ENCODE peak calls at places on chromosomes 3 and 15, in ten cellular contexts. One of them, this sample, is unnamed.

GRCh38 chr15:100732359-100733055 is 130.1 kb downstream of the ASB7 start:
- DNase-seq in right atrium auricular region: no peak
- DNase-seq in OCI-LY7: no peak
- DNase-seq in uterus: peak
- DNase-seq in NB4: no peak
- DNase-seq in left lung: no peak
- DNase-seq in HepG2: no peak
- DNase-seq in adrenal gland: no peak
- DNase-seq in AG09309: peak
- DNase-seq in astrocyte of the spinal cord: peak
- DNase-seq in this sample: no peak

GRCh38 chr3:50405249-50405648 is 45.9 kb upstream of the TMEM115 start:
- DNase-seq in NB4: peak
- DNase-seq in left lung: no peak
- DNase-seq in adrenal gland: no peak
- DNase-seq in astrocyte of the spinal cord: no peak
- DNase-seq in HepG2: peak
- DNase-seq in AG09309: no peak
- DNase-seq in OCI-LY7: peak
- DNase-seq in right atrium auricular region: no peak
- DNase-seq in uterus: no peak
- DNase-seq in this sample: peak

GRCh38 chr3:25566358-25566920 is 98.3 kb downstream of the TOP2B start:
- DNase-seq in AG09309: no peak
- DNase-seq in HepG2: no peak
- DNase-seq in uterus: no peak
- DNase-seq in right atrium auricular region: no peak
- DNase-seq in left lung: no peak
- DNase-seq in OCI-LY7: no peak
- DNase-seq in adrenal gland: no peak
- DNase-seq in astrocyte of the spinal cord: no peak
- DNase-seq in NB4: no peak
- DNase-seq in this sample: no peak

GRCh38 chr3:50268703-50269451 is at the start of gene SEMA3B:
- DNase-seq in uterus: peak
- DNase-seq in OCI-LY7: no peak
- DNase-seq in left lung: peak
- DNase-seq in adrenal gland: peak
- DNase-seq in astrocyte of the spinal cord: no peak
- DNase-seq in right atrium auricular region: no peak
- DNase-seq in AG09309: no peak
- DNase-seq in NB4: no peak
- DNase-seq in HepG2: peak
- DNase-seq in this sample: no peak

GRCh38 chr3:99499235-99499798 is 139.1 kb upstream of the COL8A1 start:
- DNase-seq in uterus: peak
- DNase-seq in astrocyte of the spinal cord: peak
- DNase-seq in left lung: no peak
- DNase-seq in HepG2: peak
- DNase-seq in right atrium auricular region: no peak
- DNase-seq in NB4: peak
- DNase-seq in AG09309: no peak
- DNase-seq in adrenal gland: peak
- DNase-seq in OCI-LY7: peak
- DNase-seq in this sample: peak

GRCh38 chr15:94242257-94242656 is 10.9 kb downstream of the MCTP2 start:
- DNase-seq in right atrium auricular region: no peak
- DNase-seq in adrenal gland: no peak
- DNase-seq in HepG2: no peak
- DNase-seq in AG09309: no peak
- DNase-seq in left lung: no peak
- DNase-seq in astrocyte of the spinal cord: no peak
- DNase-seq in NB4: no peak
- DNase-seq in uterus: no peak
- DNase-seq in OCI-LY7: no peak
- DNase-seq in this sample: no peak

GRCh38 chr15:77037475-77038209 is 33.3 kb downstream of the TSPAN3 start:
- DNase-seq in left lung: no peak
- DNase-seq in HepG2: no peak
- DNase-seq in OCI-LY7: no peak
- DNase-seq in NB4: no peak
- DNase-seq in adrenal gland: no peak
- DNase-seq in right atrium auricular region: no peak
- DNase-seq in AG09309: no peak
- DNase-seq in astrocyte of the spinal cord: no peak
- DNase-seq in uterus: peak
- DNase-seq in this sample: peak

GRCh38 chr3:71713041-71713440 is 12.2 kb downstream of the EIF4E3 start:
- DNase-seq in uterus: no peak
- DNase-seq in adrenal gland: no peak
- DNase-seq in HepG2: no peak
- DNase-seq in AG09309: no peak
- DNase-seq in NB4: no peak
- DNase-seq in right atrium auricular region: no peak
- DNase-seq in OCI-LY7: no peak
- DNase-seq in left lung: no peak
- DNase-seq in astrocyte of the spinal cord: no peak
- DNase-seq in this sample: no peak

GRCh38 chr3:81336470-81336869 is 425.0 kb downstream of the GBE1 start:
- DNase-seq in HepG2: no peak
- DNase-seq in AG09309: no peak
- DNase-seq in NB4: no peak
- DNase-seq in OCI-LY7: no peak
- DNase-seq in uterus: no peak
- DNase-seq in astrocyte of the spinal cord: no peak
- DNase-seq in adrenal gland: no peak
- DNase-seq in left lung: no peak
- DNase-seq in right atrium auricular region: no peak
- DNase-seq in this sample: no peak

DNA sequence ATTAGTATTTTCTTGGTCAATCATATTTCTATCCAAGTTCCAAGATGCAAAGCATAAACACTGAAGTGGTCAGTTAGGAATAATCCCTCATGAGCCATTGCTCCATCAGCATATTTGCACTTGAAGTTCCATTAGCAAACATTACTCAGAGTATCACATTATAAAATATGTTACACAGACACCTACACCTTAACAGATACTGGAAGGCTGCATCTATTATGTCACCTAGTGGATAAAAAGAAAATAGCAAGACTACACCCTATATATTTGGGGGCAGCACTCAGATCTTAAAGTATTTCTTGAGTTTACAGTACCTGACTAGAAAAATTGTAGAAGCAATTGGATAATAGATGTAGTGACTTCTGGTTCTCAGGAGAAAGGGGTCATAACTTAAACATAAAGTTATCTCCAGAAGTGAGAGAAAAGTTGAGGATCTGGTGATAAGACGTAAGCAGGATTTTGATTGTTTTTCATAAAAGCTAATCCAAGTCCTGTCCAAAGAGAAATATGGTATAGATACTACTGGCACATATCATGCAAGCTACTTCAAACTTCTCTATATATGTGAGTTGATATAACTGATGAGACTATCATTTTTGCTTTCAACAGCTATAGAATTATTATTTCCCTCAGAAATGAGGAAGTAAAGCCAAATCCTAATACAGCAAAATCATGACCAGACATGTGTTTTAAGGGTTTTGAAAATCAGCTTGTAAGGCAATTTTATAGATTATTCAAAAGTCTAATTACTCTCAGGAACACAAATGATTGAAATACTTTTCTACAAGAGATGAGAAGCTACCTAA is 422.2 kb downstream of the GBE1 start:
- DNase-seq in right atrium auricular region: no peak
- DNase-seq in HepG2: peak
- DNase-seq in AG09309: no peak
- DNase-seq in OCI-LY7: peak
- DNase-seq in uterus: no peak
- DNase-seq in adrenal gland: no peak
- DNase-seq in NB4: peak
- DNase-seq in left lung: no peak
- DNase-seq in astrocyte of the spinal cord: peak
- DNase-seq in this sample: no peak
- TF ChIP-seq CTCF in right atrium auricular region: no peak
- TF ChIP-seq CTCF in HepG2: peak
- TF ChIP-seq CTCF in AG09309: peak
- TF ChIP-seq CTCF in OCI-LY7: peak
- TF ChIP-seq CTCF in uterus: no peak
- TF ChIP-seq CTCF in adrenal gland: peak
- TF ChIP-seq CTCF in NB4: peak
- TF ChIP-seq CTCF in left lung: peak
- TF ChIP-seq CTCF in astrocyte of the spinal cord: peak
- TF ChIP-seq CTCF in this sample: peak

GRCh38 chr3:127375151-127375937 is 87.5 kb upstream of the PRR20G start:
- DNase-seq in astrocyte of the spinal cord: no peak
- DNase-seq in OCI-LY7: no peak
- DNase-seq in AG09309: no peak
- DNase-seq in adrenal gland: no peak
- DNase-seq in right atrium auricular region: no peak
- DNase-seq in left lung: peak
- DNase-seq in NB4: no peak
- DNase-seq in HepG2: no peak
- DNase-seq in uterus: no peak
- DNase-seq in this sample: no peak

GRCh38 chr3:127371846-127372245 is 84.0 kb upstream of the PRR20G start:
- DNase-seq in uterus: no peak
- DNase-seq in astrocyte of the spinal cord: no peak
- DNase-seq in NB4: no peak
- DNase-seq in AG09309: no peak
- DNase-seq in left lung: no peak
- DNase-seq in adrenal gland: no peak
- DNase-seq in right atrium auricular region: no peak
- DNase-seq in HepG2: no peak
- DNase-seq in OCI-LY7: no peak
- DNase-seq in this sample: no peak

GRCh38 chr3:127371338-127371737 is 83.5 kb upstream of the PRR20G start:
- DNase-seq in OCI-LY7: no peak
- DNase-seq in uterus: no peak
- DNase-seq in astrocyte of the spinal cord: no peak
- DNase-seq in AG09309: no peak
- DNase-seq in right atrium auricular region: no peak
- DNase-seq in HepG2: no peak
- DNase-seq in adrenal gland: no peak
- DNase-seq in NB4: no peak
- DNase-seq in left lung: no peak
- DNase-seq in this sample: no peak

GRCh38 chr3:127374626-127375010 is 86.8 kb upstream of the PRR20G start:
- DNase-seq in NB4: no peak
- DNase-seq in OCI-LY7: no peak
- DNase-seq in AG09309: no peak
- DNase-seq in uterus: no peak
- DNase-seq in left lung: peak
- DNase-seq in right atrium auricular region: no peak
- DNase-seq in HepG2: no peak
- DNase-seq in astrocyte of the spinal cord: no peak
- DNase-seq in adrenal gland: no peak
- DNase-seq in this sample: no peak

DNA sequence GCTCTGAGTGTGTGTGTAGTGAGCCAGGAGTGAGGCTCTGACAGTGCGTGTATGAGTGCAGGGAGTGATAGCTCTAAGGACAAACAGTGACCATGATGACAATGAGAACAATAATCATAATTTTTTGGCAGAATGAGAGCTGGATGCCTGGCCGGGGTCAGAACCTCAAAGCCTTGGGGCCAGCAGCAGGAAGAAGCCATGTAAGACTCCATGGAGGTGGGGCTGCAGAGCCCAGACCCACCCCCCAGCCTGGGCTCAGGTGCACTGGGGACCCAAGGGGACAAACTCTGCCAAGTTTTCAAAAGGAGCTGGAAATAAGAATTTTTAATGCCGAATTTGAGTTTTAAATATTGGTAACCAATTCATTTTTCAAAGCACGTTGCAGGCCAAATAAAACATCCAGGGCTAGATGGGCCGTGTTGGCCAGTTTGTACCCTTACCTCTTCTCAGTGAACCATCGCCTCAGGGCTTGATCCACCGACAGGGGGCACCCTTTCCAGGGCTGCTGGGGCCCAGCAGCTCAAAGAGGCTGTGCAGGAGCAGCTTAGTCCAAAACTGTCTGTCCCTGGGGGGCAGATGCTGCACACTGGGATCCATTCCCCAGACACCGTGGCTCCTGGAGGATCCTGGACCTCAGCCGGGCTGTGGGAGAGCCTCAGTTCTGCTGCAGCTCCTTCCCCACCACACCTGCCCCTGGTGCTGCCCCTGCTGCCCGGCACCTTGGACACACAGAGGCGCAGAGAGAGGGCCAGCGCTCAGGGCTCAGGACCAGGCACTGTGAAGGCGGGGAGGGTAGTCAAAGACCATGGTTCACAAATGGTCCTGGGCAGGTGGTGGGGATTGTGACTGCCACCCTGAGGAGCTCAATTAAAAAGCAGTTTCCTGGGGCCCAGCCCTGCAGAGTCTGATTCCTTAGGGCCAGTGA is 86.1 kb upstream of the PRR20G start:
- DNase-seq in left lung: no peak
- DNase-seq in astrocyte of the spinal cord: no peak
- DNase-seq in right atrium auricular region: no peak
- DNase-seq in NB4: peak
- DNase-seq in AG09309: no peak
- DNase-seq in uterus: no peak
- DNase-seq in OCI-LY7: peak
- DNase-seq in HepG2: no peak
- DNase-seq in adrenal gland: no peak
- DNase-seq in this sample: peak
- TF ChIP-seq CTCF in left lung: peak
- TF ChIP-seq CTCF in astrocyte of the spinal cord: peak
- TF ChIP-seq CTCF in right atrium auricular region: no peak
- TF ChIP-seq CTCF in NB4: peak
- TF ChIP-seq CTCF in AG09309: peak
- TF ChIP-seq CTCF in uterus: no peak
- TF ChIP-seq CTCF in OCI-LY7: peak
- TF ChIP-seq CTCF in HepG2: peak
- TF ChIP-seq CTCF in adrenal gland: peak
- TF ChIP-seq CTCF in this sample: peak

DNA sequence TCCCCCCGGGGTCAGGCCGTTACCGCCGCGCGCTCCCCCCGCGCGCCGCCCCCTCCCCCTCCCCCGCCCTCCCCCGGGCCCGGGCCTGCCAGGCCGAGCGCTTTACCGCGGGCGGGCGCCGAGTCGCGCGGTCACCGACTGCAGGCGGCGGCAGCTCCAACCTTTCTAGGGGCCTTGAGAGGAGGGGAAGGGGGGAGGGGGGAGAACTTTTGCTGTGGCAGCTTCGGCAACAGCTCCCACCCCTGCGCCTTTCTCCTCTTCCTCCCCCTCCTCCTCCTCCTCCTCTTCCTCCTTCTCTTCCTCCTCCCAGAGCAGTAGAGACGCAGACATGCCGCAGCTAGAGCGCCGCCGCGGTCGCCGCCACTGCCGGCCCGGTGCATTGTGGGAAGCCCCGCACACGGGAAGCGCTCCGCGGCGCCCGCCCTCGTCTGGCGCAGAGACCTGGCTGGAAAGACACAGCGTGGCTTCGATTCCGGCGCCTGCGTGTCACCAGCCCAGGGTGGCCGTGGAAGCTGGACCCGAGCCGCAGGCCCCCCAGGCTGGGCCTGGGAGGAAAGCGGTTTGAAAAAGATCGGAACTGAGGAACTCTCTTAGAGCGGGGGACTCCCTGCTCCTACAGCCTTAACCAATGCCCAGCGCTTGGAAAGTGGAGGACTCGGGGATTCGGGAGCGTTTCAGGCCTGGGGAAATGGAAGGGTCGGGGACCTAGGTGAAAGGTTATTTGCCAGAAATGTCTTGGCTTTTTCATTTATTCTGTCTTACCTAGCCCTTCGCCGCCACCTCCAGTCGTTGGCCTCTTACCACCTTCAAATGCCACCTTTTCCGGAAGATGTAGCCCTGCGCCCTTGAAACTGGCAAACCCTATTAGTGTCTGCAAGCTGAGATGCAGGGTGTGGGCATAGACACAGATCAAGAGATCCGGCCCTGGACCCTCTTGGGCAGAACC is at the start of gene ZNF148:
- DNase-seq in astrocyte of the spinal cord: peak
- DNase-seq in HepG2: peak
- DNase-seq in AG09309: peak
- DNase-seq in right atrium auricular region: peak
- DNase-seq in NB4: peak
- DNase-seq in uterus: peak
- DNase-seq in adrenal gland: peak
- DNase-seq in OCI-LY7: peak
- DNase-seq in left lung: peak
- DNase-seq in this sample: peak
- TF ChIP-seq CTCF in astrocyte of the spinal cord: no peak
- TF ChIP-seq CTCF in HepG2: peak
- TF ChIP-seq CTCF in AG09309: no peak
- TF ChIP-seq CTCF in right atrium auricular region: no peak
- TF ChIP-seq CTCF in NB4: no peak
- TF ChIP-seq CTCF in uterus: peak
- TF ChIP-seq CTCF in adrenal gland: peak
- TF ChIP-seq CTCF in OCI-LY7: no peak
- TF ChIP-seq CTCF in left lung: no peak
- TF ChIP-seq CTCF in this sample: no peak

GRCh38 chr3:63774776-63775175 is 44.3 kb upstream of the C3orf49 start:
- DNase-seq in NB4: peak
- DNase-seq in left lung: no peak
- DNase-seq in astrocyte of the spinal cord: no peak
- DNase-seq in OCI-LY7: no peak
- DNase-seq in adrenal gland: no peak
- DNase-seq in right atrium auricular region: no peak
- DNase-seq in HepG2: no peak
- DNase-seq in uterus: no peak
- DNase-seq in AG09309: no peak
- DNase-seq in this sample: no peak
- TF ChIP-seq CTCF in NB4: no peak
- TF ChIP-seq CTCF in left lung: no peak
- TF ChIP-seq CTCF in astrocyte of the spinal cord: no peak
- TF ChIP-seq CTCF in OCI-LY7: no peak
- TF ChIP-seq CTCF in adrenal gland: no peak
- TF ChIP-seq CTCF in right atrium auricular region: no peak
- TF ChIP-seq CTCF in HepG2: no peak
- TF ChIP-seq CTCF in uterus: no peak
- TF ChIP-seq CTCF in AG09309: no peak
- TF ChIP-seq CTCF in this sample: no peak